ENCODE peak calls at places on chromosomes 7 and 10, in five cellular contexts. B, A, M, K and W are unnamed samples.

GRCh38 chr10:125595911-125596310 is 87.1 kb downstream of the TEX36 start:
- DNase-seq in B (no peak), M (no peak), K (no peak), A (no peak), W (no peak)

GRCh38 chr10:93006435-93007039 is 54.1 kb upstream of the CYP26C1 start:
- DNase-seq in B (no peak), K (peak), A (peak), M (no peak), W (no peak)

GRCh38 chr10:11180228-11180627 is 162.6 kb downstream of the CELF2 start:
- DNase-seq in M (peak), B (no peak), K (no peak), A (no peak), W (peak)

GRCh38 chr10:108911814-108912541 is 1011.3 kb downstream of the XPNPEP1 start:
- DNase-seq in B (peak), M (no peak), A (no peak), K (peak), W (no peak)

GRCh38 chr7:130922206-130923112 is 188.5 kb upstream of the KLF14 start:
- DNase-seq in K (peak), M (no peak), B (no peak), A (no peak), W (no peak)

GRCh38 chr7:18505870-18506460 is 10.4 kb downstream of the HDAC9 start:
- DNase-seq in A (no peak), K (no peak), M (no peak), B (no peak), W (no peak)

GRCh38 chr10:132111121-132111731 is 45.5 kb downstream of the JAKMIP3 start:
- DNase-seq in A (no peak), M (peak), K (no peak), B (no peak), W (no peak)

GRCh38 chr10:73810735-73811465 is 498 bp downstream of the NDST2 start:
- DNase-seq in K (no peak), A (no peak), M (peak), B (no peak), W (peak)